ENCODE peak calls at places on chromosome 1, in five cellular contexts. R is kidney glomerular epithelial cell; C is ACHN; B is activated T-cell treated with anti-CD3 and anti-CD28 coated beads, Interleukin-2, amount 50 U/mL, for 72 hours; U is NCI-H1092. M is an unnamed sample.

GRCh38 chr1:65254320-65255087 is 54.8 kb upstream of the DNAJC6 start:
- DNase-seq in R (peak), C (peak), B (peak), U (peak), M (peak)

GRCh38 chr1:234368320-234369032 is 4.8 kb upstream of the COA6 start:
- DNase-seq in R (no peak), C (no peak), B (peak), U (no peak), M (no peak)

GRCh38 chr1:92184632-92185031 is 33.1 kb upstream of the C1orf146 start:
- DNase-seq in R (peak), C (no peak), B (no peak), U (no peak), M (no peak)

GRCh38 chr1:201004154-201004553 is 19.4 kb downstream of the KIF21B start:
- DNase-seq in R (no peak), C (no peak), B (no peak), U (no peak), M (no peak)

GRCh38 chr1:228416217-228416971 is at the start of gene TRIM17:
- DNase-seq in R (peak), C (peak), B (peak), U (peak), M (no peak)

GRCh38 chr1:239677362-239677761 is 291.0 kb downstream of the CHRM3 start:
- DNase-seq in R (no peak), C (no peak), B (no peak), U (no peak), M (no peak)

GRCh38 chr1:153474349-153474748 is 13.9 kb upstream of the S100A7 start:
- DNase-seq in R (no peak), C (no peak), B (no peak), U (no peak), M (no peak)

GRCh38 chr1:209086486-209087192 is 496.9 kb upstream of the CAMK1G start:
- DNase-seq in R (peak), C (peak), B (no peak), U (no peak), M (no peak)

GRCh38 chr1:157776971-157777386 is at the start of gene FCRL2:
- DNase-seq in R (no peak), C (no peak), B (no peak), U (no peak), M (no peak)

GRCh38 chr1:170707959-170708666 is 44.2 kb downstream of the PRRX1 start:
- DNase-seq in R (peak), C (peak), B (no peak), U (no peak), M (peak)

GRCh38 chr1:30287976-30288375 is 435.4 kb downstream of the MATN1 start:
- DNase-seq in R (no peak), C (no peak), B (no peak), U (no peak), M (no peak)

M was measured in trophoblast cell.